ENCODE peak calls at places on chromosomes 4 and X, in seven cellular contexts. A is EH; Q is CD8-positive, alpha-beta memory T cell; W is retina; X is osteocyte; U is AG08395; T is posterior vena cava. S is an unnamed sample.

GRCh38 chr4:13261486-13262257 is 222.5 kb downstream of the RAB28 start:
- DNase-seq in A (peak), Q (no peak), W (no peak), X (no peak), U (no peak), T (no peak), S (no peak)

GRCh38 chr4:133812236-133812635 is 389.4 kb downstream of the PABPC4L start:
- DNase-seq in A (no peak), Q (no peak), W (no peak), X (no peak), U (no peak), T (peak), S (no peak)

GRCh38 chr4:116636917-116637316 is 448.5 kb downstream of the TRAM1L1 start:
- DNase-seq in A (no peak), Q (no peak), W (no peak), X (no peak), U (no peak), T (no peak), S (no peak)

GRCh38 chr4:10672379-10672778 is 12.2 kb downstream of the CLNK start:
- DNase-seq in A (no peak), Q (no peak), W (no peak), X (no peak), U (no peak), T (no peak), S (no peak)

GRCh38 chr4:14028862-14029261 is 401.3 kb upstream of the BOD1L1 start:
- DNase-seq in A (no peak), Q (no peak), W (no peak), X (no peak), U (no peak), T (no peak), S (no peak)

GRCh38 chr4:148434075-148434773 is 8.0 kb downstream of the NR3C2 start:
- DNase-seq in A (no peak), Q (no peak), W (no peak), X (no peak), U (no peak), T (no peak), S (no peak)

GRCh38 chrX:139204903-139205667 is 325.5 kb upstream of the F9 start:
- DNase-seq in A (no peak), Q (no peak), W (peak), X (no peak), U (peak), T (peak), S (peak)

GRCh38 chr4:168398589-168398988 is 80.0 kb upstream of the DDX60 start:
- DNase-seq in A (no peak), Q (no peak), W (no peak), X (no peak), U (no peak), T (no peak), S (no peak)

GRCh38 chr4:92265066-92265465 is 38.7 kb upstream of the GRID2 start:
- DNase-seq in A (no peak), Q (no peak), W (no peak), X (no peak), U (no peak), T (no peak), S (no peak)

GRCh38 chrX:13223868-13224555 is 95.8 kb downstream of the ATXN3L start:
- DNase-seq in A (peak), Q (peak), W (no peak), X (no peak), U (peak), T (no peak), S (peak)

GRCh38 chrX:75968293-75968692 is 183.2 kb upstream of the MAGEE2 start:
- DNase-seq in A (no peak), Q (no peak), W (no peak), X (no peak), U (no peak), T (no peak), S (no peak)

GRCh38 chr4:1290165-1290977 is 680 bp downstream of the MAEA start:
- DNase-seq in A (peak), Q (no peak), W (no peak), X (peak), U (peak), T (no peak), S (no peak)

GRCh38 chrX:151488677-151489076 is 74.8 kb upstream of the PASD1 start:
- DNase-seq in A (peak), Q (no peak), W (no peak), X (no peak), U (no peak), T (no peak), S (peak)

GRCh38 chrX:96424007-96424406 is 260.6 kb upstream of the DIAPH2 start:
- DNase-seq in A (no peak), Q (no peak), W (no peak), X (no peak), U (no peak), T (no peak), S (no peak)

GRCh38 chr4:8359193-8359592 is 81.3 kb downstream of the ACOX3 start:
- DNase-seq in A (no peak), Q (no peak), W (no peak), X (no peak), U (no peak), T (no peak), S (no peak)

GRCh38 chr4:19158451-19158850 is 1093.3 kb upstream of the SLIT2 start:
- DNase-seq in A (no peak), Q (no peak), W (no peak), X (no peak), U (no peak), T (no peak), S (no peak)

GRCh38 chr4:9785926-9786325 is 4.5 kb downstream of the DRD5 start:
- DNase-seq in A (no peak), Q (no peak), W (no peak), X (no peak), U (no peak), T (no peak), S (no peak)

GRCh38 chrX:140480765-140481164 is 24.1 kb downstream of the SOX3 start:
- DNase-seq in A (no peak), Q (no peak), W (no peak), X (no peak), U (no peak), T (no peak), S (no peak)

GRCh38 chr4:134470544-134470943 is 269.0 kb upstream of the PABPC4L start:
- DNase-seq in A (peak), Q (no peak), W (no peak), X (no peak), U (no peak), T (no peak), S (peak)

GRCh38 chr4:137705171-137705783 is 173.0 kb upstream of the PCDH18 start:
- DNase-seq in A (peak), Q (no peak), W (no peak), X (no peak), U (peak), T (no peak), S (no peak)

GRCh38 chr4:92339671-92340070 is 35.9 kb downstream of the GRID2 start:
- DNase-seq in A (no peak), Q (no peak), W (no peak), X (no peak), U (no peak), T (no peak), S (no peak)

GRCh38 chr4:150209140-150209829 is 131.0 kb downstream of the DCLK2 start:
- DNase-seq in A (peak), Q (no peak), W (no peak), X (no peak), U (peak), T (peak), S (peak)

GRCh38 chr4:169229571-169230028 is 41.2 kb downstream of the SH3RF1 start:
- DNase-seq in A (peak), Q (no peak), W (no peak), X (no peak), U (peak), T (no peak), S (peak)

GRCh38 chrX:25083661-25084060 is 67.9 kb upstream of the ARX start:
- DNase-seq in A (no peak), Q (no peak), W (no peak), X (no peak), U (no peak), T (no peak), S (no peak)

GRCh38 chr4:111641813-111642579 is 503.3 kb upstream of the FAM241A start:
- DNase-seq in A (peak), Q (no peak), W (peak), X (no peak), U (peak), T (no peak), S (peak)